ENCODE peak calls at places on chromosomes 6 and 20, in eight cellular contexts. E is mesenchymal stem cell, H is IMR-90, S is GM23338, X is GM23248, V is endothelial cell of umbilical vein, O is hepatocyte, B is A549. N is an unnamed sample.

GRCh38 chr6:17394192-17394611 is 807 bp downstream of the CAP2 start:
- DNase-seq in E (peak; percentile 81), H (peak; percentile 79), S (peak; percentile 87), X (peak; percentile 82), V (peak; percentile 57), O (peak; percentile 81), B (peak; percentile 58), N (peak; percentile 89)

GRCh38 chr6:42417641-42418112 is 34.0 kb downstream of the TRERF1 start:
- DNase-seq in E (no peak), H (no peak), S (no peak), X (peak; percentile 8), V (no peak), O (no peak), B (no peak), N (no peak)

GRCh38 chr6:63516186-63516944 is 55.9 kb upstream of the LOC128125822 start:
- DNase-seq in E (peak; percentile 27), H (no peak), S (no peak), X (peak; percentile 19), V (no peak), O (no peak), B (peak; percentile 86), N (peak; percentile 5)

GRCh38 chr20:62083312-62083711 is 17.6 kb upstream of the TAF4 start:
- DNase-seq in E (no peak), H (no peak), S (no peak), X (no peak), V (no peak), O (no peak), B (no peak), N (no peak)

GRCh38 chr6:166308769-166309589 is 787 bp upstream of the PRR18 start:
- DNase-seq in E (no peak), H (no peak), S (peak; percentile 48), X (no peak), V (no peak), O (no peak), B (no peak), N (no peak)

GRCh38 chr6:28258877-28259777 is at the start of gene NKAPL:
- DNase-seq in E (no peak), H (peak; percentile 46), S (peak; percentile 61), X (peak; percentile 91), V (peak; percentile 46), O (no peak), B (no peak), N (no peak)

GRCh38 chr6:16450821-16451220 is 212.4 kb downstream of the GMPR start:
- DNase-seq in E (no peak), H (peak; percentile 82), S (no peak), X (peak; percentile 81), V (no peak), O (no peak), B (no peak), N (peak; percentile 25)

GRCh38 chr20:51622004-51622874 is 79.7 kb upstream of the NFATC2 start:
- DNase-seq in E (no peak), H (no peak), S (peak; percentile 37), X (no peak), V (no peak), O (no peak), B (no peak), N (peak; percentile 95)

GRCh38 chr6:167005350-167006159 is 6.4 kb downstream of the CEP43 start:
- DNase-seq in E (no peak), H (no peak), S (no peak), X (no peak), V (no peak), O (no peak), B (no peak), N (no peak)

GRCh38 chr6:107488875-107489635 is 862 bp upstream of the SOBP start:
- DNase-seq in E (peak; percentile 59), H (peak; percentile 20), S (peak; percentile 86), X (peak; percentile 47), V (peak; percentile 42), O (peak; percentile 56), B (peak; percentile 32), N (no peak)

GRCh38 chr6:121799574-121799973 is 364.1 kb downstream of the GJA1 start:
- DNase-seq in E (no peak), H (no peak), S (no peak), X (no peak), V (no peak), O (no peak), B (no peak), N (no peak)

GRCh38 chr20:31663524-31663837 is 25.8 kb downstream of the COX4I2 start:
- DNase-seq in E (no peak), H (no peak), S (no peak), X (no peak), V (no peak), O (no peak), B (no peak), N (no peak)

GRCh38 chr6:154247119-154247814 is 109.3 kb downstream of the IPCEF1 start:
- DNase-seq in E (no peak), H (no peak), S (peak; percentile 56), X (no peak), V (peak; percentile 44), O (no peak), B (no peak), N (no peak)

GRCh38 chr6:21382821-21383455 is 210.6 kb upstream of the SOX4 start:
- DNase-seq in E (no peak), H (no peak), S (no peak), X (no peak), V (no peak), O (no peak), B (no peak), N (no peak)

GRCh38 chr6:133160531-133160930 is 80.6 kb upstream of the EYA4 start:
- DNase-seq in E (no peak), H (peak; percentile 28), S (no peak), X (peak; percentile 15), V (no peak), O (no peak), B (no peak), N (no peak)

GRCh38 chr6:6057442-6058053 is 50.8 kb upstream of the NRN1 start:
- DNase-seq in E (peak; percentile 28), H (no peak), S (peak; percentile 78), X (peak; percentile 57), V (peak; percentile 57), O (peak; percentile 69), B (peak; percentile 50), N (peak; percentile 76)

GRCh38 chr20:44805991-44806729 is 4.2 kb downstream of the RIMS4 start:
- DNase-seq in E (no peak), H (peak; percentile 25), S (peak; percentile 93), X (peak; percentile 42), V (no peak), O (peak; percentile 72), B (peak; percentile 25), N (no peak)

GRCh38 chr20:38828514-38829295 is 23.2 kb downstream of the PPP1R16B start:
- DNase-seq in E (no peak), H (no peak), S (no peak), X (no peak), V (no peak), O (no peak), B (no peak), N (no peak)

GRCh38 chr6:38319259-38320255 is 320.2 kb downstream of the BTBD9 start:
- DNase-seq in E (peak; percentile 49), H (peak; percentile 9), S (peak; percentile 42), X (no peak), V (no peak), O (no peak), B (no peak), N (peak; percentile 22)

GRCh38 chr6:20658053-20658452 is 123.8 kb downstream of the CDKAL1 start:
- DNase-seq in E (no peak), H (no peak), S (no peak), X (no peak), V (no peak), O (no peak), B (no peak), N (no peak)

GRCh38 chr20:18566892-18567738 is at the start of gene SMIM26:
- DNase-seq in E (peak; percentile 87), H (peak; percentile 82), S (peak; percentile 97), X (peak; percentile 97), V (peak; percentile 81), O (peak; percentile 95), B (peak; percentile 96), N (peak; percentile 98)

GRCh38 chr6:163404825-163405265 is 9.7 kb upstream of the QKI start:
- DNase-seq in E (peak; percentile 67), H (no peak), S (no peak), X (peak; percentile 80), V (peak; percentile 61), O (no peak), B (no peak), N (no peak)
- H3K4me3 ChIP-seq in E (no peak overlapping the region), H (no peak overlapping the region), S (no peak overlapping the region), X (peak overlapping the region; percentile 66), V (no peak overlapping the region), O (no peak overlapping the region), B (no peak overlapping the region), N (no peak overlapping the region)

DNA sequence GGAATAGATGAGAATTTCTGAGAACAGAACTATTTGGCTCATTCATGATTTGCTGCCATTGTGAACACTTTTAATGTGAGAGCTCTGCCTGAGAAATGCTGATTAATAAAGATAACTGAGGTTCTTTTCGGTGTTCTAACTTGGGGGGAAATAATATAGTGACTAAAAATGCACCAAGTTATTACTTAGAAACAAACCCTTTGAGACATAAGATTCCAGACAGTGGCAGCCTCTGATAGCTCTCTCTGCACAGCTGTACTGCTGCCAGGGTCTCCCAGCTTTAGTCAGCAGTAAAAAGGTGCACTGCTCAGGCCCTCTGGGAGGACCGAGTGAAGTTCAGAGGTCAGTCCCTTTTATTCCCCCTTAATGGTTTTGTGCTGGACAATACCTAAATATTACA is 2.5 kb upstream of the PRDM1 start:
- DNase-seq in E (no peak), H (no peak), S (no peak), X (peak; percentile 50), V (no peak), O (no peak), B (no peak), N (no peak)
- H3K4me2 ChIP-seq in E (no peak overlapping the region), H (no peak overlapping the region), S (no peak overlapping the region), X (peak overlapping the region; percentile 12), V (no peak overlapping the region), O (no peak overlapping the region), B (no peak overlapping the region), N (no peak overlapping the region)

GRCh38 chr20:33059741-33060390 is 6.2 kb downstream of the BPIFB3 start:
- DNase-seq in E (no peak), H (no peak), S (no peak), X (no peak), V (no peak), O (no peak), B (no peak), N (no peak)

GRCh38 chr20:33062750-33063149 is 9.0 kb downstream of the BPIFB3 start:
- DNase-seq in E (no peak), H (no peak), S (no peak), X (no peak), V (no peak), O (no peak), B (no peak), N (no peak)

GRCh38 chr20:33063271-33063670 is 9.6 kb downstream of the BPIFB3 start:
- DNase-seq in E (no peak), H (no peak), S (no peak), X (no peak), V (no peak), O (no peak), B (no peak), N (no peak)

GRCh38 chr20:33062105-33062629 is 8.5 kb downstream of the BPIFB3 start:
- DNase-seq in E (no peak), H (no peak), S (no peak), X (no peak), V (no peak), O (no peak), B (no peak), N (no peak)

GRCh38 chr20:33061626-33062025 is 7.9 kb downstream of the BPIFB3 start:
- DNase-seq in E (no peak), H (no peak), S (no peak), X (no peak), V (no peak), O (no peak), B (no peak), N (no peak)
- H3K4me3 ChIP-seq in E (no peak overlapping the region), H (no peak overlapping the region), S (no peak overlapping the region), X (no peak overlapping the region), V (no peak overlapping the region), O (no peak overlapping the region), B (no peak overlapping the region), N (no peak overlapping the region)

GRCh38 chr6:156777577-156777865 is 343 bp downstream of the ARID1B start:
- DNase-seq in E (no peak), H (no peak), S (no peak), X (no peak), V (no peak), O (no peak), B (no peak), N (no peak)
- H3K4me2 ChIP-seq in E (peak overlapping the region; percentile 55), H (no peak overlapping the region), S (peak overlapping the region; percentile 86), X (peak overlapping the region; percentile 95), V (peak overlapping the region; percentile 61), O (peak overlapping the region; percentile 89), B (peak overlapping the region; percentile 89), N (peak overlapping the region; percentile 99)